ENCODE peak calls at places on chromosomes 7 and 10, in five cellular contexts. I is foreskin fibroblast, P is suprapubic skin, T is progenitor cell of endocrine pancreas, F is astrocyte of the spinal cord. K is an unnamed sample.
A peak's percentile ranks its signal among the peaks of the same experiment; 100 is the strongest.

GRCh38 chr7:43834463-43835251 is 34.7 kb downstream of the MRPS24 start:
- DNase-seq in T (no peak), F (peak; percentile 12), P (no peak), I (peak; percentile 16), K (no peak)

GRCh38 chr10:131089150-131089549 is 222.4 kb downstream of the TCERG1L start:
- DNase-seq in T (no peak), P (no peak), I (no peak), F (no peak), K (no peak)

GRCh38 chr10:132183046-132183445 is 3.7 kb upstream of the DPYSL4 start:
- DNase-seq in I (no peak), P (no peak), T (no peak), F (no peak), K (no peak)

GRCh38 chr7:106844286-106844997 is 20.6 kb upstream of the PIK3CG start:
- DNase-seq in F (no peak), P (no peak), T (no peak), I (no peak), K (no peak)

GRCh38 chr10:8122970-8123369 is 68.5 kb downstream of the GATA3 start:
- DNase-seq in T (no peak), P (no peak), I (no peak), F (no peak), K (no peak)

GRCh38 chr10:114998993-114999392 is 61.0 kb downstream of the TRUB1 start:
- DNase-seq in P (no peak), F (no peak), I (no peak), T (no peak), K (no peak)

GRCh38 chr10:68125770-68126169 is 16.5 kb downstream of the MYPN start:
- DNase-seq in I (no peak), P (no peak), T (no peak), F (no peak), K (no peak)

GRCh38 chr7:22339725-22340390 is 17.1 kb downstream of the RAPGEF5 start:
- DNase-seq in P (no peak), F (no peak), T (no peak), I (no peak), K (no peak)

GRCh38 chr7:121071662-121072061 is 83.2 kb downstream of the CPED1 start:
- DNase-seq in T (no peak), F (no peak), I (no peak), P (no peak), K (no peak)

GRCh38 chr7:25954395-25954794 is 197.6 kb upstream of the NFE2L3 start:
- DNase-seq in P (no peak), T (no peak), F (no peak), I (no peak), K (no peak)

GRCh38 chr10:10915215-10915614 is 102.5 kb upstream of the CELF2 start:
- DNase-seq in P (no peak), I (no peak), F (no peak), T (no peak), K (no peak)

GRCh38 chr7:146982482-146982881 is 865.9 kb downstream of the CNTNAP2 start:
- DNase-seq in F (no peak), P (no peak), T (no peak), I (no peak), K (no peak)

DNA sequence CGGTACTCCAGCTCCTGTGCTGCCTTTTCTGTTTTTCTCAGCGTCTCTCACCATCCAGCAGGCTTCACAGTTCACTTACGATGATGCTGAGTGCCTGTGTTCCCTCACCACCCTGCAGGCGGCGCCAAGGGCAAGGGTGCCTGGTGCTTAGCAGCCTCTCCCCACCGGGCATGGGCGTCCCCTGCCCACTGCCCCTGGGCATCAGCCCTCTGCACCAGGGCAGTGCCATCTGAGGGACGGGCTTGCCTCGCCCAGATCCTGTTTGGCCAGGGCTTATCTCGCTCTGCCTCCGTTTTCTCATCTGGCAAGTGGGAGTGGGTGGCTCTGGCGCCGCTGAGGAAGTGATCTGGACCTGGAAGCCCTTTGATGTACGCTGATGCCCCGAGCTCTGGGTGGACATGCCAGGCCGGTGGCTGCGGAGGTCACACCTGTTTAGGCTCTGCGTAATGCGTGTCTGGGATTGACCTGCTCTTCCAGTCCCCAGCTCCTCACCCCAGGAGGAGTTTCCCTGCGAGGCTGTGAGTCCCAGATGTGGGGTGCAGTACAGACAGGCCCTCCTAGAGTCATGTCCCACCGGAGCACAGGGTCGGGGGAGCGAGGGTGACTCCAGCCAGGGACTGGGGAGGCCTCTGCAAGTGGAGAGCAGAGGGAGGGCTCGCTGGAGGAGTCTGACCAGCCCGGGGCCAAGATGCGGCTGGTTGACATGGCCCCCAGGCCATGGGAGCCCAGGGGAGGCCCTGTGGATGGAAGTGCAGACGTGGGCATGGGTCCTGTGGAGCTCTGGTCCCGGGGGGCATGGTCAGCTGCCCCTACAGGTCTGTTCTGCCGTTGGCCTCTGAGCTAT is 11.8 kb downstream of the TTYH3 start:
- DNase-seq in T (no peak), P (no peak), F (no peak), I (no peak), K (no peak)
- TF ChIP-seq CTCF in T (no peak), P (no peak), F (peak; percentile 19), I (peak; percentile 7), K (peak; percentile 5)

GRCh38 chr7:44922351-44922694 is 37.0 kb upstream of the PURB start:
- DNase-seq in P (no peak), F (no peak), T (no peak), I (no peak), K (no peak)
- TF ChIP-seq CTCF in P (no peak), F (no peak), T (no peak), I (no peak), K (no peak)

GRCh38 chr10:100046088-100046487 is 35.6 kb downstream of the CPN1 start:
- DNase-seq in P (peak; percentile 91), T (peak; percentile 85), F (peak; percentile 86), I (peak; percentile 94), K (peak; percentile 57)
- TF ChIP-seq CTCF in P (peak; percentile 95), T (peak; percentile 94), F (peak; percentile 94), I (peak; percentile 95), K (peak; percentile 97)

GRCh38 chr7:88344956-88345832 is 38.5 kb upstream of the STEAP4 start:
- DNase-seq in P (peak; percentile 80), I (peak; percentile 77), F (peak; percentile 33), T (peak; percentile 30), K (no peak)
- TF ChIP-seq CTCF in P (peak; percentile 51), I (peak; percentile 45), F (peak; percentile 70), T (peak; percentile 77), K (peak; percentile 22)

GRCh38 chr10:78894089-78894840 is 174.5 kb upstream of the ZMIZ1 start:
- DNase-seq in I (no peak), F (no peak), P (peak; percentile 65), T (peak; percentile 8), K (no peak)

GRCh38 chr10:78895469-78895868 is 173.3 kb upstream of the ZMIZ1 start:
- DNase-seq in P (peak; percentile 67), F (no peak), T (peak; percentile 4), I (no peak), K (no peak)

GRCh38 chr10:78898341-78899097 is 170.2 kb upstream of the ZMIZ1 start:
- DNase-seq in P (peak; percentile 31), T (peak; percentile 4), F (no peak), I (no peak), K (no peak)

GRCh38 chr10:78894841-78895195 is 173.9 kb upstream of the ZMIZ1 start:
- DNase-seq in F (no peak), I (no peak), T (peak; percentile 4), P (peak; percentile 32), K (no peak)

GRCh38 chr10:78896169-78896931 is 172.4 kb upstream of the ZMIZ1 start:
- DNase-seq in I (no peak), F (no peak), T (peak; percentile 6), P (peak; percentile 71), K (no peak)
- TF ChIP-seq CTCF in I (no peak), F (no peak), T (no peak), P (no peak), K (no peak)

DNA sequence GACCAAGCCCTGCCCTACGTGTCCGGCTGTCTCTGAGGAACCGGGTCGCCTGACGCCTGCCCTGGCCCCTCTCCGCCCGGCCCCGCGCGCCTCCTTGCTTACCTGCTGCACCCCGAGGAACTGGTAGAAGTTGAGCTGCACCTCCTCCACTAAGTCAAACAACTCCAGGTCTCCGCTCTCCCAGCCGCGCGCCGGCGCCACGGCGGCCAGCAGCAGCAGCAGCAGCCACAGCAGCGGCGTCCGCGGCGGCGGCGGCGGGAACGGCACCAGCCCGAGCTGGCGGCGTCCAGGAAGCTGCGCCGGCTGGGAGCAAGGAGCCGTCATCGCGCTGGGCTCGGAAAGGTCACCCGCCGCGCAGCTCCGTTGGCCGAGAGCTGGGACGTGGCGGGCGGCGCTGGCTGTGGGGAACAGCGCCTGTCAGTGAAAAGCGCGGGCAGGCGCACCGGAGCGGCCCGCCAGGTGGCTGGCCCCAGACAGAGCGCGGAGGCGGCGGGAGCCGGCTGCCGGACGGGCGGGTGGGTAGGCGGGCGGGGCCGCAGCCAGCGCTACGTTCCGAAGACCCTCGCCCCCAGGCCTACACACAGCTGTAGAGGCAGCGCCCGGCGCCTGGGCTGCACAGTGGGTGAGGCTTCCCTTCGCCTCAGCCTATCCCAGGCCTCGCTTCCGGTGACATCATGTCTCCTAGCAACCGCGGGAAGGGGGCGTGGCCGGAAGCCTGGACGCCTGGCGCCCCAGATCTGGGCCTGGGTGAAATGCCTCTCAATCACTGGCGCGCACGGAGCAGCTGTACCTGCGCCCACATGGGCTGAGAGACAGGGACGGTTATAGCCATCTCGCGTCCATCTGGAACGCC is at the start of gene DNAJC1:
- DNase-seq in I (peak; percentile 96), F (peak; percentile 93), T (peak; percentile 96), P (peak; percentile 99), K (peak; percentile 66)
- TF ChIP-seq CTCF in I (no peak), F (no peak), T (no peak), P (peak; percentile 14), K (peak; percentile 11)

GRCh38 chr10:70512149-70512611 is 33.6 kb downstream of the PALD1 start:
- DNase-seq in I (peak; percentile 48), T (no peak), F (no peak), P (no peak), K (no peak)

GRCh38 chr10:70508912-70509366 is 30.4 kb downstream of the PALD1 start:
- DNase-seq in F (peak; percentile 36), P (no peak), I (peak; percentile 68), T (no peak), K (no peak)

GRCh38 chr10:70510453-70510852 is 31.9 kb downstream of the PALD1 start:
- DNase-seq in I (no peak), T (no peak), F (no peak), P (no peak), K (no peak)

GRCh38 chr10:70510904-70511303 is 32.3 kb downstream of the PALD1 start:
- DNase-seq in P (no peak), I (no peak), F (no peak), T (no peak), K (no peak)

DNA sequence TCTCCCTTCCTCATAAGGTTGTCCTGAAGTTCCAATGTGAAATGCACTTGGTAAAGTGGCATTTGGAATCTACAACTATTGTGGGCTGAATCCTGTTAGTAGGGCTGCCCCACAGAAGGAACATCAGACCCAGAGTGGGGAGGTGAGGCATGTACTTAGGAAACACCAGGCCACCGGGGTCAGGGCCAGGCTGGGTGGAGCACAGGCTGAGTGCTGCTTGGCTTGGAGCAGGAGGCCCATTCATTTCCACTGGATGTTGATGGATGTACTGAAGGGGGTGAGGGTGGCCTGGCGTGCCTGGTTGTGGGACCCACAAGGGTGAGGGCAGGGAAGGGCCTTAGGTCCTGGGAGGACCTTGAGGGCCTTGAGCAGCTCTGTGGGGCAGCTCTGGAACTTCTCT is 30.8 kb downstream of the PALD1 start:
- DNase-seq in F (no peak), T (no peak), P (no peak), I (peak; percentile 29), K (no peak)
- TF ChIP-seq CTCF in F (no peak), T (no peak), P (no peak), I (no peak), K (no peak)

K was measured in AG09309.